ENCODE peak calls at places on chromosomes 6 and 20, in five cellular contexts. N, U, C, Y and Z are unnamed samples.

GRCh38 chr20:11387189-11387754 is 530.4 kb upstream of the BTBD3 start:
- DNase-seq in N (no peak), U (no peak), C (no peak), Y (no peak), Z (peak; percentile 10)

GRCh38 chr20:25984933-25985332 is 288.3 kb upstream of the ZNF337 start:
- DNase-seq in N (no peak), U (peak; percentile 55), C (no peak), Y (peak; percentile 82), Z (peak; percentile 75)

GRCh38 chr20:34014878-34015277 is 21.2 kb downstream of the RALY start:
- DNase-seq in N (no peak), U (no peak), C (no peak), Y (no peak), Z (no peak)

GRCh38 chr6:40352006-40352405 is 235.2 kb downstream of the LRFN2 start:
- DNase-seq in N (no peak), U (no peak), C (no peak), Y (no peak), Z (no peak)

GRCh38 chr6:54285595-54285994 is 22.6 kb upstream of the TINAG start:
- DNase-seq in N (no peak), U (no peak), C (no peak), Y (no peak), Z (no peak)

GRCh38 chr6:105985816-105986632 is 100.1 kb upstream of the PRDM1 start:
- DNase-seq in N (peak; percentile 64), U (no peak), C (no peak), Y (no peak), Z (peak; percentile 53)

GRCh38 chr6:7697820-7698623 is 27.9 kb upstream of the BMP6 start:
- DNase-seq in N (no peak), U (peak; percentile 23), C (no peak), Y (peak; percentile 82), Z (peak; percentile 55)

GRCh38 chr6:129302671-129303070 is 407.3 kb downstream of the ARHGAP18 start:
- DNase-seq in N (no peak), U (no peak), C (no peak), Y (no peak), Z (no peak)

GRCh38 chr6:75437451-75438185 is 56.0 kb downstream of the FILIP1 start:
- DNase-seq in N (no peak), U (no peak), C (no peak), Y (no peak), Z (peak; percentile 41)

GRCh38 chr6:112004397-112005341 is 49.2 kb upstream of the CCN6 start:
- DNase-seq in N (no peak), U (no peak), C (no peak), Y (no peak), Z (no peak)

GRCh38 chr6:112618796-112619195 is 271.7 kb downstream of the RFPL4B start:
- DNase-seq in N (no peak), U (no peak), C (no peak), Y (no peak), Z (no peak)

GRCh38 chr6:23477576-23477975 is 648.4 kb upstream of the NRSN1 start:
- DNase-seq in N (no peak), U (no peak), C (no peak), Y (no peak), Z (no peak)

GRCh38 chr20:51612896-51613295 is 70.4 kb upstream of the NFATC2 start:
- DNase-seq in N (no peak), U (no peak), C (no peak), Y (no peak), Z (no peak)